ENCODE peak calls at places on chromosomes 4 and X, in five cellular contexts. N is OCI-LY7, P is HCT116, C is neural progenitor cell, S is hepatocyte. X is an unnamed sample.

GRCh38 chr4:161937596-161937995 is 226.2 kb downstream of the FSTL5 start:
- DNase-seq in N (no peak), P (peak), C (no peak), S (no peak), X (no peak)

GRCh38 chr4:100008048-100008447 is 58.0 kb upstream of the H2AZ1 start:
- DNase-seq in N (no peak), P (no peak), C (no peak), S (no peak), X (peak)

GRCh38 chr4:165375465-165375864 is 3.3 kb upstream of the CPE start:
- DNase-seq in N (no peak), P (no peak), C (no peak), S (no peak), X (no peak)

GRCh38 chrX:108036298-108036973 is 8.4 kb upstream of the VSIG1 start:
- DNase-seq in N (no peak), P (no peak), C (no peak), S (peak), X (peak)

GRCh38 chr4:80058740-80059139 is 14.3 kb downstream of the ANTXR2 start:
- DNase-seq in N (peak), P (no peak), C (no peak), S (no peak), X (peak)

GRCh38 chr4:25424539-25425228 is 47.6 kb downstream of the ANAPC4 start:
- DNase-seq in N (no peak), P (no peak), C (no peak), S (no peak), X (no peak)

GRCh38 chrX:40177489-40177888 is 79.7 kb upstream of the BCOR start:
- DNase-seq in N (no peak), P (no peak), C (no peak), S (no peak), X (no peak)

GRCh38 chr4:88522702-88523324 is 763 bp downstream of the PYURF start:
- DNase-seq in N (peak), P (no peak), C (peak), S (peak), X (peak)

GRCh38 chrX:124001581-124001980 is 40.1 kb downstream of the STAG2 start:
- DNase-seq in N (no peak), P (no peak), C (no peak), S (no peak), X (no peak)

GRCh38 chr4:112343330-112343729 is 46.2 kb downstream of the ALPK1 start:
- DNase-seq in N (no peak), P (no peak), C (peak), S (no peak), X (no peak)

GRCh38 chr4:153209410-153209809 is 5.2 kb downstream of the TRIM2 start:
- DNase-seq in N (no peak), P (no peak), C (no peak), S (peak), X (no peak)

GRCh38 chr4:178309890-178310289 is 867.7 kb upstream of the AGA start:
- DNase-seq in N (no peak), P (no peak), C (no peak), S (no peak), X (no peak)

GRCh38 chr4:3223346-3223745 is 25.6 kb upstream of the MSANTD1 start:
- DNase-seq in N (no peak), P (no peak), C (no peak), S (no peak), X (no peak)

GRCh38 chr4:153116101-153116680 is 88.1 kb upstream of the TRIM2 start:
- DNase-seq in N (no peak), P (no peak), C (no peak), S (no peak), X (no peak)

GRCh38 chrX:125646195-125646594 is 326.5 kb downstream of the TEX13C start:
- DNase-seq in N (peak), P (no peak), C (no peak), S (no peak), X (peak)

GRCh38 chr4:89196056-89196674 is 84.8 kb downstream of the TIGD2 start:
- DNase-seq in N (no peak), P (peak), C (no peak), S (no peak), X (peak)

GRCh38 chrX:15873566-15873965 is 19.0 kb upstream of the AP1S2 start:
- DNase-seq in N (no peak), P (no peak), C (no peak), S (no peak), X (no peak)

GRCh38 chrX:19382500-19383145 is 38.9 kb downstream of the PDHA1 start:
- DNase-seq in N (peak), P (peak), C (peak), S (peak), X (peak)

GRCh38 chr4:112075129-112075753 is 70.0 kb upstream of the FAM241A start:
- DNase-seq in N (peak), P (peak), C (peak), S (peak), X (peak)

GRCh38 chr4:152690706-152691651 is 11.2 kb upstream of the TMEM154 start:
- DNase-seq in N (no peak), P (no peak), C (no peak), S (no peak), X (peak)

GRCh38 chrX:44580466-44580865 is 37.8 kb upstream of the FUNDC1 start:
- DNase-seq in N (no peak), P (no peak), C (no peak), S (peak), X (peak)

GRCh38 chr4:83054928-83055327 is 19.9 kb downstream of the COPS4 start:
- DNase-seq in N (peak), P (peak), C (no peak), S (no peak), X (peak)

GRCh38 chr4:159002950-159003349 is 99.9 kb upstream of the RAPGEF2 start:
- DNase-seq in N (no peak), P (no peak), C (no peak), S (no peak), X (peak)

GRCh38 chr4:52868138-52868537 is 6.0 kb downstream of the RASL11B start:
- DNase-seq in N (no peak), P (no peak), C (peak), S (peak), X (no peak)

GRCh38 chr4:147985376-147985775 is 253.5 kb downstream of the ARHGAP10 start:
- DNase-seq in N (no peak), P (no peak), C (no peak), S (no peak), X (no peak)

GRCh38 chr4:3121596-3121995 is 47.1 kb downstream of the HTT start:
- DNase-seq in N (no peak), P (no peak), C (no peak), S (no peak), X (no peak)

GRCh38 chrX:111041018-111041462 is 55.0 kb upstream of the PAK3 start:
- DNase-seq in N (no peak), P (no peak), C (peak), S (peak), X (peak)

GRCh38 chr4:54526560-54526959 is 131.2 kb upstream of the KIT start:
- DNase-seq in N (no peak), P (no peak), C (no peak), S (no peak), X (no peak)

GRCh38 chr4:165605811-165606210 is 227.0 kb downstream of the CPE start:
- DNase-seq in N (no peak), P (no peak), C (no peak), S (no peak), X (no peak)

GRCh38 chr4:47703964-47704363 is 133.9 kb downstream of the CORIN start:
- DNase-seq in N (no peak), P (no peak), C (no peak), S (no peak), X (peak)
- TF ChIP-seq EZH2phosphoT487 in N (no peak), P (no peak), C (no peak), S (no peak), X (no peak)

DNA sequence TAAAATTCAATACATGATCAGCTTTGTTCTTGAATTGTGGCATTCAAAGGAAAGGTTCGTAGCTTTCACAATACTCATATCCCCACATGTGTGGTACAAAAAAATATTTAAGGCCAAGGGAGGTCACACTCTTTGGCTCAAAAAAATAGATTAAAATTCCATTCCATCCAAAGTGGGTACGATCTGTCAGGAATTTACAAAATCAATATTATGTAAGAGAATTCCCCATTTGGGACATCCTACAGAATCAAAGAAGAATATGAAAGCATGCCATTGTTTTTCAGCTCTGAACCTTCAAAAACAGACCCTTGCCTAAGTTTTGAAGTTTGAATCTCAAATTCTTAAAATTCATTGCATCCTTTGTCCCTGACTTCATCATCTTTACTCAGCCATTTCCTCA is 85.8 kb downstream of the MID1 start:
- DNase-seq in N (no peak), P (no peak), C (no peak), S (no peak), X (no peak)
- H3K4me3 ChIP-seq in N (no peak), P (no peak), C (no peak), S (no peak), X (no peak)

GRCh38 chrX:154460326-154460725 is 2.2 kb downstream of the PLXNA3 start:
- DNase-seq in N (no peak), P (no peak), C (no peak), S (no peak), X (peak)

GRCh38 chrX:154459843-154460242 is 1.8 kb downstream of the PLXNA3 start:
- DNase-seq in N (no peak), P (no peak), C (no peak), S (no peak), X (peak)

GRCh38 chrX:154458954-154459829 is 1.1 kb downstream of the PLXNA3 start:
- DNase-seq in N (peak), P (no peak), C (peak), S (peak), X (peak)

GRCh38 chrX:154458116-154458953 is at the start of gene PLXNA3:
- DNase-seq in N (peak), P (no peak), C (peak), S (peak), X (peak)

DNA sequence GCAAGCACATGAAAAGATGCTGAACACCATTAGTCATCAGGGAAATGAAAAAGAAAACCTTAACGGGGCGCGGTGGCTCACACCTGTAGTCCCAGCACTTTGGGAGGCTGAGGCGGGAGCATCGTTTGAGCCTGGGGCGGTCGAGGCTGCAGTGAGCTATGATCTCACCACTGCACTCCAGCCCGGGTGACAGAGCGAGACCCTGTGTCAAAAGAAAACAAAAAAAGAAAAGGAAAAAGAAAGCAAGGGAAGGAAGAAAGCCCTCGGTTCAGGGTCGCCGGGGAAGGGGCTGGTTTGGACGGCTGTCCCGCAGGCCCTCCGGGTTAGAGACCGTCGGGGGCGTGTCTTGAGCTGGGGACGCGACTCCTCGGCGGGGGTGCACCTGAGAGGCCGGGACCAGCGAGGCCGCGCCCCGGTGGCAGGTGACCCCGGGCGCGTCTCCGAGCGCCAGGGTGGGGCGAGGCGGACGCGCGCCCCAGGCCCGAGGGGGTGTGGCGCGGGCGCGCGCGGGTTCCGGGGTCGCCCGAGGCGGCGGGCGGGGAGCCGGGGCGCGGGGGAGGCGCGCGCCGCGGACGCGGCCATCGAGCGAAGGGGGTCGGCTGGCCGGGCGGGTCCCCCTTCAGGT is 478 bp upstream of the PLXNA3 start:
- DNase-seq in N (peak), P (no peak), C (peak), S (peak), X (peak)
- TF ChIP-seq EZH2phosphoT487 in N (no peak), P (no peak), C (no peak), S (no peak), X (no peak)

GRCh38 chr4:81786063-81786763 is 314.5 kb upstream of the RASGEF1B start:
- DNase-seq in N (no peak), P (no peak), C (no peak), S (peak), X (no peak)
- H3K4me3 ChIP-seq in N (no peak), P (no peak), C (no peak), S (no peak), X (no peak)

GRCh38 chrX:150465856-150466775 is 102.3 kb upstream of the MTM1 start:
- DNase-seq in N (no peak), P (no peak), C (no peak), S (no peak), X (no peak)
- TF ChIP-seq EZH2phosphoT487 in N (no peak), P (no peak), C (no peak), S (no peak), X (no peak)

GRCh38 chr4:145935253-145936141 is 3.1 kb downstream of the ZNF827 start:
- DNase-seq in N (peak), P (no peak), C (peak), S (peak), X (peak)
- H3K4me3 ChIP-seq in N (peak), P (peak), C (peak), S (peak), X (peak)

DNA sequence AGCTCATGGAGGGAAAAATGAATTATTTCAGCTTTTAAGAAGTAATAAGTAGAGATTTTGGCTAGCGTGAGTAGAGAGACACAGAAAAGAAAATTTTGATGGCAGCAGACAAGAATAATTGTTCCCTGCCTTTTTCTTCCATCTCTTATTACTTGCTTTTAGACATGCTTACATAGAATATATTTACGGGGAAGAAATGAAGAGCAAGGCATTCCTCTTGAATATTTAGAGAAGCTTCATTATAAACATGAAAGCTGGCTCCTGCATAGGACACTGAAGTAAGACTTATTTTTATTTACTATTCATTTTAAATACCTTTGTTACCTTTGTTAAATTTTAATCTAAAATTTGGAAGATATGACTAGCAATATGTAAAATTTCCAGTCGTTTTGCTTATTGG is 32.2 kb downstream of the DCK start:
- DNase-seq in N (no peak), P (no peak), C (no peak), S (no peak), X (no peak)
- TF ChIP-seq EZH2phosphoT487 in N (no peak), P (no peak), C (no peak), S (no peak), X (no peak)

GRCh38 chrX:45760187-45760742 is 559.6 kb upstream of the DIPK2B start:
- DNase-seq in N (no peak), P (no peak), C (no peak), S (no peak), X (no peak)
- H3K4me3 ChIP-seq in N (no peak), P (no peak), C (no peak), S (no peak), X (peak)

GRCh38 chrX:129235903-129236302 is 287.4 kb downstream of the SMARCA1 start:
- DNase-seq in N (no peak), P (no peak), C (no peak), S (no peak), X (no peak)
- TF ChIP-seq EZH2phosphoT487 in N (no peak), P (no peak), C (no peak), S (no peak), X (no peak)

GRCh38 chr4:102342404-102343074 is 2.7 kb downstream of the SLC39A8 start:
- DNase-seq in N (no peak), P (no peak), C (no peak), S (no peak), X (no peak)
- H3K4me3 ChIP-seq in N (peak), P (no peak), C (no peak), S (no peak), X (no peak)

X was measured in GM23248.